ENCODE peak calls at places on chromosome 16, in nine cellular contexts. One of them, this sample, is unnamed.
A peak's percentile ranks its signal among the peaks of the same experiment; 100 is the strongest.

GRCh38 chr16:81451753-81452680 is 7.4 kb downstream of the CMIP start:
- DNase-seq in HS-5: no peak
- DNase-seq in central memory CD4-positive, alpha-beta T cell: peak; percentile 40
- DNase-seq in HuH-7.5: peak; percentile 75
- DNase-seq in myocyte: no peak
- DNase-seq in body of pancreas: no peak
- DNase-seq in T follicular helper cell: peak; percentile 25
- DNase-seq in cerebellar cortex: no peak
- DNase-seq in NCI-H446 treated with DMSO at 0.1 percent for 48 hours: no peak
- DNase-seq in this sample: peak; percentile 79

GRCh38 chr16:2528161-2529060 is 2.8 kb downstream of the CEMP1 start:
- DNase-seq in HS-5: no peak
- DNase-seq in central memory CD4-positive, alpha-beta T cell: no peak
- DNase-seq in cerebellar cortex: no peak
- DNase-seq in myocyte: no peak
- DNase-seq in T follicular helper cell: no peak
- DNase-seq in NCI-H446 treated with DMSO at 0.1 percent for 48 hours: no peak
- DNase-seq in HuH-7.5: no peak
- DNase-seq in body of pancreas: no peak
- DNase-seq in this sample: no peak

GRCh38 chr16:67233596-67233995 is 6.7 kb downstream of the TMEM208 start:
- DNase-seq in HS-5: no peak
- DNase-seq in central memory CD4-positive, alpha-beta T cell: no peak
- DNase-seq in T follicular helper cell: no peak
- DNase-seq in body of pancreas: no peak
- DNase-seq in NCI-H446 treated with DMSO at 0.1 percent for 48 hours: no peak
- DNase-seq in HuH-7.5: no peak
- DNase-seq in myocyte: no peak
- DNase-seq in cerebellar cortex: no peak
- DNase-seq in this sample: peak; percentile 24

GRCh38 chr16:21260870-21261791 is 17.0 kb downstream of the CRYM start:
- DNase-seq in T follicular helper cell: no peak
- DNase-seq in HS-5: peak; percentile 70
- DNase-seq in NCI-H446 treated with DMSO at 0.1 percent for 48 hours: peak; percentile 26
- DNase-seq in myocyte: peak; percentile 36
- DNase-seq in central memory CD4-positive, alpha-beta T cell: no peak
- DNase-seq in cerebellar cortex: peak; percentile 83
- DNase-seq in HuH-7.5: peak; percentile 61
- DNase-seq in body of pancreas: peak; percentile 29
- DNase-seq in this sample: peak; percentile 93

GRCh38 chr16:896261-897199 is 74.3 kb downstream of the LMF1 start:
- DNase-seq in cerebellar cortex: no peak
- DNase-seq in T follicular helper cell: no peak
- DNase-seq in body of pancreas: no peak
- DNase-seq in HuH-7.5: no peak
- DNase-seq in HS-5: no peak
- DNase-seq in myocyte: no peak
- DNase-seq in central memory CD4-positive, alpha-beta T cell: no peak
- DNase-seq in NCI-H446 treated with DMSO at 0.1 percent for 48 hours: no peak
- DNase-seq in this sample: peak; percentile 37

GRCh38 chr16:56506941-56507340 is 12.9 kb downstream of the BBS2 start:
- DNase-seq in T follicular helper cell: no peak
- DNase-seq in myocyte: peak; percentile 44
- DNase-seq in HuH-7.5: no peak
- DNase-seq in body of pancreas: no peak
- DNase-seq in HS-5: no peak
- DNase-seq in NCI-H446 treated with DMSO at 0.1 percent for 48 hours: no peak
- DNase-seq in central memory CD4-positive, alpha-beta T cell: no peak
- DNase-seq in cerebellar cortex: no peak
- DNase-seq in this sample: no peak

GRCh38 chr16:87060026-87060986 is 256.9 kb downstream of the C16orf95 start:
- DNase-seq in HuH-7.5: no peak
- DNase-seq in HS-5: no peak
- DNase-seq in T follicular helper cell: no peak
- DNase-seq in central memory CD4-positive, alpha-beta T cell: no peak
- DNase-seq in NCI-H446 treated with DMSO at 0.1 percent for 48 hours: no peak
- DNase-seq in cerebellar cortex: peak; percentile 16
- DNase-seq in body of pancreas: no peak
- DNase-seq in myocyte: peak; percentile 61
- DNase-seq in this sample: no peak

GRCh38 chr16:23141959-23142740 is 7.1 kb downstream of the USP31 start:
- DNase-seq in HS-5: no peak
- DNase-seq in NCI-H446 treated with DMSO at 0.1 percent for 48 hours: no peak
- DNase-seq in T follicular helper cell: no peak
- DNase-seq in central memory CD4-positive, alpha-beta T cell: no peak
- DNase-seq in body of pancreas: no peak
- DNase-seq in cerebellar cortex: no peak
- DNase-seq in myocyte: no peak
- DNase-seq in HuH-7.5: no peak
- DNase-seq in this sample: no peak

GRCh38 chr16:48014349-48015135 is 141.3 kb downstream of the ABCC12 start:
- DNase-seq in central memory CD4-positive, alpha-beta T cell: no peak
- DNase-seq in T follicular helper cell: no peak
- DNase-seq in body of pancreas: no peak
- DNase-seq in HS-5: no peak
- DNase-seq in NCI-H446 treated with DMSO at 0.1 percent for 48 hours: no peak
- DNase-seq in HuH-7.5: no peak
- DNase-seq in cerebellar cortex: no peak
- DNase-seq in myocyte: no peak
- DNase-seq in this sample: no peak

GRCh38 chr16:63385714-63386113 is 1349.5 kb upstream of the CDH8 start:
- DNase-seq in HS-5: no peak
- DNase-seq in T follicular helper cell: no peak
- DNase-seq in body of pancreas: no peak
- DNase-seq in NCI-H446 treated with DMSO at 0.1 percent for 48 hours: no peak
- DNase-seq in myocyte: no peak
- DNase-seq in central memory CD4-positive, alpha-beta T cell: no peak
- DNase-seq in HuH-7.5: no peak
- DNase-seq in cerebellar cortex: no peak
- DNase-seq in this sample: no peak

GRCh38 chr16:1458977-1459341 is 14.6 kb upstream of the CCDC154 start:
- DNase-seq in cerebellar cortex: no peak
- DNase-seq in NCI-H446 treated with DMSO at 0.1 percent for 48 hours: no peak
- DNase-seq in body of pancreas: no peak
- DNase-seq in HuH-7.5: no peak
- DNase-seq in central memory CD4-positive, alpha-beta T cell: no peak
- DNase-seq in myocyte: no peak
- DNase-seq in HS-5: no peak
- DNase-seq in T follicular helper cell: no peak
- DNase-seq in this sample: no peak

GRCh38 chr16:524274-525011 is 3.1 kb upstream of the CAPN15 start:
- DNase-seq in cerebellar cortex: no peak
- DNase-seq in myocyte: peak; percentile 63
- DNase-seq in HS-5: no peak
- DNase-seq in body of pancreas: no peak
- DNase-seq in HuH-7.5: no peak
- DNase-seq in central memory CD4-positive, alpha-beta T cell: no peak
- DNase-seq in NCI-H446 treated with DMSO at 0.1 percent for 48 hours: no peak
- DNase-seq in T follicular helper cell: no peak
- DNase-seq in this sample: peak; percentile 55

GRCh38 chr16:66188786-66189725 is 177.4 kb upstream of the CDH5 start:
- DNase-seq in body of pancreas: no peak
- DNase-seq in myocyte: no peak
- DNase-seq in cerebellar cortex: peak; percentile 12
- DNase-seq in NCI-H446 treated with DMSO at 0.1 percent for 48 hours: peak; percentile 80
- DNase-seq in T follicular helper cell: no peak
- DNase-seq in HuH-7.5: no peak
- DNase-seq in central memory CD4-positive, alpha-beta T cell: no peak
- DNase-seq in HS-5: no peak
- DNase-seq in this sample: no peak

GRCh38 chr16:68644715-68645493 is at the start of gene CDH3:
- DNase-seq in NCI-H446 treated with DMSO at 0.1 percent for 48 hours: no peak
- DNase-seq in cerebellar cortex: no peak
- DNase-seq in body of pancreas: peak; percentile 51
- DNase-seq in central memory CD4-positive, alpha-beta T cell: no peak
- DNase-seq in myocyte: peak; percentile 15
- DNase-seq in HS-5: no peak
- DNase-seq in HuH-7.5: no peak
- DNase-seq in T follicular helper cell: peak; percentile 14
- DNase-seq in this sample: peak; percentile 61

GRCh38 chr16:75733305-75734141 is 7.2 kb upstream of the CPHXL start:
- DNase-seq in cerebellar cortex: peak; percentile 86
- DNase-seq in HS-5: peak; percentile 33
- DNase-seq in HuH-7.5: no peak
- DNase-seq in T follicular helper cell: no peak
- DNase-seq in myocyte: peak; percentile 81
- DNase-seq in NCI-H446 treated with DMSO at 0.1 percent for 48 hours: no peak
- DNase-seq in central memory CD4-positive, alpha-beta T cell: no peak
- DNase-seq in body of pancreas: no peak
- DNase-seq in this sample: peak; percentile 28

GRCh38 chr16:30570621-30571443 is 682 bp downstream of the ZNF688 start:
- DNase-seq in T follicular helper cell: no peak
- DNase-seq in body of pancreas: no peak
- DNase-seq in NCI-H446 treated with DMSO at 0.1 percent for 48 hours: no peak
- DNase-seq in HS-5: no peak
- DNase-seq in myocyte: peak; percentile 42
- DNase-seq in central memory CD4-positive, alpha-beta T cell: no peak
- DNase-seq in HuH-7.5: peak; percentile 52
- DNase-seq in cerebellar cortex: peak; percentile 46
- DNase-seq in this sample: peak; percentile 63

GRCh38 chr16:66382966-66383299 is 16.4 kb downstream of the CDH5 start:
- DNase-seq in HuH-7.5: no peak
- DNase-seq in cerebellar cortex: no peak
- DNase-seq in NCI-H446 treated with DMSO at 0.1 percent for 48 hours: peak; percentile 1
- DNase-seq in body of pancreas: no peak
- DNase-seq in central memory CD4-positive, alpha-beta T cell: no peak
- DNase-seq in myocyte: peak; percentile 56
- DNase-seq in HS-5: peak; percentile 86
- DNase-seq in T follicular helper cell: no peak
- DNase-seq in this sample: no peak